ENCODE peak calls at places on chromosome 12, in seven cellular contexts. H is neural progenitor cell, T is A549, Z is AG10803, A is endothelial cell, R is brain microvascular endothelial cell, D is endodermal cell. N is an unnamed sample.

GRCh38 chr12:121439715-121440114 is 39.8 kb downstream of the RNF34 start:
- DNase-seq in H (no peak), T (no peak), Z (no peak), A (no peak), R (no peak), D (no peak), N (no peak)

GRCh38 chr12:128727999-128728398 is 95.8 kb downstream of the SLC15A4 start:
- DNase-seq in H (no peak), T (no peak), Z (no peak), A (no peak), R (no peak), D (no peak), N (no peak)

GRCh38 chr12:121657305-121658008 is 12.0 kb downstream of the MORN3 start:
- DNase-seq in H (no peak), T (no peak), Z (no peak), A (no peak), R (no peak), D (no peak), N (no peak)

GRCh38 chr12:47219243-47219642 is 139.5 kb upstream of the AMIGO2 start:
- DNase-seq in H (no peak), T (peak; percentile 47), Z (peak; percentile 36), A (no peak), R (peak; percentile 23), D (no peak), N (no peak)

GRCh38 chr12:127083028-127083949 is 1183.7 kb upstream of the TMEM132C start:
- DNase-seq in H (peak; percentile 9), T (peak; percentile 79), Z (peak; percentile 70), A (no peak), R (peak; percentile 68), D (no peak), N (no peak)

GRCh38 chr12:56682323-56682722 is 5.8 kb downstream of the PTGES3 start:
- DNase-seq in H (no peak), T (no peak), Z (no peak), A (no peak), R (no peak), D (peak; percentile 26), N (no peak)

GRCh38 chr12:38872181-38872580 is 33.2 kb downstream of the CPNE8 start:
- DNase-seq in H (no peak), T (no peak), Z (no peak), A (no peak), R (no peak), D (no peak), N (no peak)

GRCh38 chr12:10033783-10034381 is 3.4 kb downstream of the CLEC9A start:
- DNase-seq in H (no peak), T (no peak), Z (peak; percentile 25), A (no peak), R (no peak), D (no peak), N (no peak)

GRCh38 chr12:117334855-117335587 is 26.4 kb downstream of the NOS1 start:
- DNase-seq in H (no peak), T (no peak), Z (no peak), A (no peak), R (no peak), D (no peak), N (no peak)

GRCh38 chr12:8899835-8900234 is 14.5 kb upstream of the PHC1 start:
- DNase-seq in H (no peak), T (no peak), Z (no peak), A (no peak), R (no peak), D (no peak), N (no peak)

GRCh38 chr12:51262758-51263177 is 7.4 kb downstream of the SMAGP start:
- DNase-seq in H (peak; percentile 51), T (peak; percentile 46), Z (peak; percentile 51), A (peak; percentile 45), R (peak; percentile 33), D (peak; percentile 90), N (peak; percentile 35)

GRCh38 chr12:86194721-86195120 is 61.5 kb downstream of the MGAT4C start:
- DNase-seq in H (no peak), T (no peak), Z (no peak), A (no peak), R (no peak), D (no peak), N (no peak)

GRCh38 chr12:70719672-70720420 is 82.6 kb upstream of the PTPRB start:
- DNase-seq in H (peak; percentile 80), T (no peak), Z (peak; percentile 38), A (peak; percentile 74), R (peak; percentile 46), D (peak; percentile 90), N (peak; percentile 70)

GRCh38 chr12:67989184-67989965 is at the start of gene IFNG-AS1:
- DNase-seq in H (no peak), T (no peak), Z (no peak), A (no peak), R (no peak), D (no peak), N (no peak)

GRCh38 chr12:6540181-6540877 is 6.0 kb downstream of the GAPDH start:
- DNase-seq in H (peak; percentile 75), T (peak; percentile 87), Z (peak; percentile 97), A (peak; percentile 53), R (peak; percentile 82), D (peak; percentile 99), N (peak; percentile 86)

GRCh38 chr12:92729773-92730305 is 27.1 kb downstream of the PLEKHG7 start:
- DNase-seq in H (no peak), T (no peak), Z (no peak), A (no peak), R (no peak), D (no peak), N (no peak)

GRCh38 chr12:121184425-121184824 is 25.5 kb upstream of the P2RX4 start:
- DNase-seq in H (no peak), T (no peak), Z (no peak), A (no peak), R (no peak), D (peak; percentile 70), N (no peak)

GRCh38 chr12:124768462-124769165 is 95.0 kb downstream of the SCARB1 start:
- DNase-seq in H (no peak), T (no peak), Z (no peak), A (no peak), R (no peak), D (no peak), N (no peak)

GRCh38 chr12:107169200-107169599 is 75.9 kb upstream of the CRY1 start:
- DNase-seq in H (no peak), T (no peak), Z (no peak), A (no peak), R (no peak), D (no peak), N (no peak)

GRCh38 chr12:3036901-3037600 is 40.1 kb upstream of the TSPAN9 start:
- DNase-seq in H (no peak), T (no peak), Z (no peak), A (no peak), R (no peak), D (no peak), N (no peak)

GRCh38 chr12:75135021-75135420 is 74.6 kb downstream of the KCNC2 start:
- DNase-seq in H (no peak), T (no peak), Z (no peak), A (no peak), R (no peak), D (no peak), N (no peak)

GRCh38 chr12:124764451-124764850 is 99.2 kb downstream of the SCARB1 start:
- DNase-seq in H (no peak), T (no peak), Z (peak; percentile 92), A (no peak), R (peak; percentile 81), D (peak; percentile 87), N (no peak)

GRCh38 chr12:115815924-115816323 is 461.6 kb downstream of the MED13L start:
- DNase-seq in H (no peak), T (no peak), Z (no peak), A (no peak), R (no peak), D (no peak), N (no peak)

GRCh38 chr12:14111230-14111865 is 129.9 kb upstream of the GRIN2B start:
- DNase-seq in H (peak; percentile 51), T (peak; percentile 8), Z (no peak), A (peak; percentile 36), R (no peak), D (peak; percentile 89), N (peak; percentile 4)
- TF ChIP-seq CTCF in H (peak; percentile 55), T (peak; percentile 10), Z (no peak), A (peak; percentile 13), R (no peak), D (peak; percentile 91), N (no peak)

GRCh38 chr12:48447755-48448154 is 24.6 kb upstream of the ANP32D start:
- DNase-seq in H (peak; percentile 8), T (no peak), Z (no peak), A (no peak), R (no peak), D (no peak), N (no peak)

GRCh38 chr12:48446372-48446771 is 26.0 kb upstream of the ANP32D start:
- DNase-seq in H (peak; percentile 66), T (no peak), Z (no peak), A (no peak), R (no peak), D (peak; percentile 58), N (no peak)

GRCh38 chr12:48442191-48442828 is 30.0 kb upstream of the ANP32D start:
- DNase-seq in H (peak; percentile 30), T (peak; percentile 15), Z (no peak), A (no peak), R (no peak), D (peak; percentile 77), N (no peak)

GRCh38 chr12:48441122-48441521 is 31.2 kb upstream of the ANP32D start:
- DNase-seq in H (peak; percentile 78), T (no peak), Z (no peak), A (no peak), R (peak; percentile 2), D (no peak), N (no peak)

DNA sequence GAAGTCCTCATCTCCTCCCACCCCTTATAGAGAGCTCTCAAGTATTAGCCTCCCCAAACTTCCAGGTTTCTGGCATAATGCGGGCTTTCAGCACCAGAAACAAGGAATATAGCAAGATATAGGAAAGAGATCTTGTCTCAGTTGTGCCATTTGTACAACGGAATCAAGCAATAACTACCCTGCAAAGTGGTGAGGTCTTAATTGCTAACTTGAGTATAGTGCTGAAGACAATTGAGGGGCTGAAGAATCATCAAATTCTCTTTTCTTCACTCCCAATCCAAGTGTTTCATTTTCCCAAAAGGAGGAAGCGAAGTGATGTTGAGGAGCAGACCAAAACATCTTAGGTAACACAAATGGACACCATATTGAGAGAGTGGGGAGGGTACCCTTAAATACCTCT is 26.8 kb upstream of the ANP32D start:
- DNase-seq in H (no peak), T (no peak), Z (no peak), A (no peak), R (no peak), D (no peak), N (no peak)
- TF ChIP-seq CTCF in H (no peak), T (no peak), Z (no peak), A (no peak), R (no peak), D (no peak), N (no peak)

GRCh38 chr12:18320976-18321375 is 59.7 kb downstream of the PIK3C2G start:
- DNase-seq in H (no peak), T (no peak), Z (no peak), A (no peak), R (no peak), D (no peak), N (no peak)

GRCh38 chr12:18323159-18323558 is 61.8 kb downstream of the PIK3C2G start:
- DNase-seq in H (no peak), T (no peak), Z (peak; percentile 75), A (no peak), R (peak; percentile 16), D (no peak), N (no peak)

GRCh38 chr12:18320036-18320617 is 58.8 kb downstream of the PIK3C2G start:
- DNase-seq in H (peak; percentile 79), T (peak; percentile 25), Z (peak; percentile 91), A (peak; percentile 50), R (peak; percentile 80), D (peak; percentile 80), N (peak; percentile 35)
- TF ChIP-seq CTCF in H (peak; percentile 64), T (peak; percentile 47), Z (peak; percentile 60), A (peak; percentile 62), R (peak; percentile 58), D (peak; percentile 96), N (peak; percentile 58)

GRCh38 chr12:108768591-108769500 is 37.5 kb upstream of the CORO1C start:
- DNase-seq in H (peak; percentile 69), T (peak; percentile 84), Z (no peak), A (peak; percentile 31), R (no peak), D (peak; percentile 93), N (peak; percentile 57)
- TF ChIP-seq CTCF in H (peak; percentile 15), T (no peak), Z (no peak), A (no peak), R (no peak), D (peak; percentile 51), N (no peak)

N was measured in nephron progenitor cell.